ENCODE peak calls at places on chromosome 16, in five cellular contexts. One of them, this sample, is unnamed. For H3K9me3, the result is how much of the 10 kb centered on the place peaks cover.

GRCh38 chr16:1763521-1764511 is 7.5 kb downstream of the NME3 start:
- DNase-seq in fibroblast of lung: peak
- DNase-seq in breast epithelium: no peak
- DNase-seq in left ventricle myocardium inferior: no peak
- DNase-seq in lower lobe of right lung: no peak
- DNase-seq in this sample: no peak

GRCh38 chr16:5693426-5693825 is 595.8 kb upstream of the EEF2KMT start:
- DNase-seq in fibroblast of lung: no peak
- DNase-seq in left ventricle myocardium inferior: no peak
- DNase-seq in breast epithelium: no peak
- DNase-seq in lower lobe of right lung: no peak
- DNase-seq in this sample: no peak

GRCh38 chr16:50627419-50627818 is 53.7 kb downstream of the SNX20 start:
- DNase-seq in breast epithelium: no peak
- DNase-seq in fibroblast of lung: peak
- DNase-seq in lower lobe of right lung: no peak
- DNase-seq in left ventricle myocardium inferior: peak
- DNase-seq in this sample: no peak

GRCh38 chr16:64362193-64362592 is 759.7 kb downstream of the CDH11 start:
- DNase-seq in fibroblast of lung: no peak
- DNase-seq in breast epithelium: no peak
- DNase-seq in lower lobe of right lung: no peak
- DNase-seq in left ventricle myocardium inferior: no peak
- DNase-seq in this sample: no peak

GRCh38 chr16:17445421-17445820 is 25.3 kb downstream of the XYLT1 start:
- DNase-seq in breast epithelium: no peak
- DNase-seq in left ventricle myocardium inferior: no peak
- DNase-seq in fibroblast of lung: no peak
- DNase-seq in lower lobe of right lung: no peak
- DNase-seq in this sample: no peak

GRCh38 chr16:48123104-48123788 is 32.5 kb downstream of the ABCC12 start:
- DNase-seq in breast epithelium: no peak
- DNase-seq in left ventricle myocardium inferior: no peak
- DNase-seq in fibroblast of lung: peak
- DNase-seq in lower lobe of right lung: no peak
- DNase-seq in this sample: peak

GRCh38 chr16:3022208-3022696 is 1.5 kb downstream of the HCFC1R1 start:
- DNase-seq in breast epithelium: peak
- DNase-seq in fibroblast of lung: peak
- DNase-seq in left ventricle myocardium inferior: peak
- DNase-seq in lower lobe of right lung: peak
- DNase-seq in this sample: peak

GRCh38 chr16:11003141-11003540 is 58.8 kb downstream of the CLEC16A start:
- DNase-seq in left ventricle myocardium inferior: no peak
- DNase-seq in lower lobe of right lung: no peak
- DNase-seq in fibroblast of lung: no peak
- DNase-seq in breast epithelium: no peak
- DNase-seq in this sample: no peak

GRCh38 chr16:54285414-54286066 is 1.0 kb downstream of the IRX3 start:
- DNase-seq in breast epithelium: peak
- DNase-seq in lower lobe of right lung: no peak
- DNase-seq in fibroblast of lung: no peak
- DNase-seq in left ventricle myocardium inferior: peak
- DNase-seq in this sample: no peak

GRCh38 chr16:69406780-69407331 is 17.6 kb upstream of the CYB5B start:
- DNase-seq in breast epithelium: no peak
- DNase-seq in lower lobe of right lung: no peak
- DNase-seq in fibroblast of lung: no peak
- DNase-seq in left ventricle myocardium inferior: no peak
- DNase-seq in this sample: no peak

GRCh38 chr16:2819179-2819938 is 2.3 kb downstream of the PRSS21 start:
- DNase-seq in fibroblast of lung: no peak
- DNase-seq in breast epithelium: no peak
- DNase-seq in lower lobe of right lung: peak
- DNase-seq in left ventricle myocardium inferior: no peak
- DNase-seq in this sample: no peak

GRCh38 chr16:35748621-35749252 is 2289.3 kb downstream of the TP53TG3F start:
- DNase-seq in breast epithelium: no peak
- DNase-seq in lower lobe of right lung: no peak
- DNase-seq in left ventricle myocardium inferior: no peak
- DNase-seq in fibroblast of lung: no peak
- DNase-seq in this sample: no peak

GRCh38 chr16:35745821-35746248 is 2286.4 kb downstream of the TP53TG3F start:
- DNase-seq in left ventricle myocardium inferior: no peak
- DNase-seq in lower lobe of right lung: no peak
- DNase-seq in fibroblast of lung: no peak
- DNase-seq in breast epithelium: no peak
- DNase-seq in this sample: no peak

GRCh38 chr16:35747658-35748455 is 2288.4 kb downstream of the TP53TG3F start:
- DNase-seq in left ventricle myocardium inferior: no peak
- DNase-seq in breast epithelium: no peak
- DNase-seq in lower lobe of right lung: no peak
- DNase-seq in fibroblast of lung: no peak
- DNase-seq in this sample: no peak

GRCh38 chr16:35746281-35746962 is 2287.0 kb downstream of the TP53TG3F start:
- DNase-seq in fibroblast of lung: no peak
- DNase-seq in left ventricle myocardium inferior: no peak
- DNase-seq in lower lobe of right lung: no peak
- DNase-seq in breast epithelium: no peak
- DNase-seq in this sample: no peak

GRCh38 chr16:35746963-35747657 is 2287.7 kb downstream of the TP53TG3F start:
- DNase-seq in fibroblast of lung: no peak
- DNase-seq in left ventricle myocardium inferior: no peak
- DNase-seq in breast epithelium: no peak
- DNase-seq in lower lobe of right lung: no peak
- DNase-seq in this sample: no peak
- H3K9me3 ChIP-seq in fibroblast of lung: under half
- H3K9me3 ChIP-seq in left ventricle myocardium inferior: under half
- H3K9me3 ChIP-seq in breast epithelium: under half
- H3K9me3 ChIP-seq in lower lobe of right lung: under half
- H3K9me3 ChIP-seq in this sample: half or more

GRCh38 chr16:57667526-57668258 is 414 bp upstream of the ADGRG3 start:
- DNase-seq in left ventricle myocardium inferior: peak
- DNase-seq in fibroblast of lung: peak
- DNase-seq in lower lobe of right lung: peak
- DNase-seq in breast epithelium: no peak
- DNase-seq in this sample: no peak
- TF ChIP-seq CTCF in left ventricle myocardium inferior: peak
- TF ChIP-seq CTCF in fibroblast of lung: no peak
- TF ChIP-seq CTCF in lower lobe of right lung: peak
- TF ChIP-seq CTCF in breast epithelium: no peak
- TF ChIP-seq CTCF in this sample: no peak

DNA sequence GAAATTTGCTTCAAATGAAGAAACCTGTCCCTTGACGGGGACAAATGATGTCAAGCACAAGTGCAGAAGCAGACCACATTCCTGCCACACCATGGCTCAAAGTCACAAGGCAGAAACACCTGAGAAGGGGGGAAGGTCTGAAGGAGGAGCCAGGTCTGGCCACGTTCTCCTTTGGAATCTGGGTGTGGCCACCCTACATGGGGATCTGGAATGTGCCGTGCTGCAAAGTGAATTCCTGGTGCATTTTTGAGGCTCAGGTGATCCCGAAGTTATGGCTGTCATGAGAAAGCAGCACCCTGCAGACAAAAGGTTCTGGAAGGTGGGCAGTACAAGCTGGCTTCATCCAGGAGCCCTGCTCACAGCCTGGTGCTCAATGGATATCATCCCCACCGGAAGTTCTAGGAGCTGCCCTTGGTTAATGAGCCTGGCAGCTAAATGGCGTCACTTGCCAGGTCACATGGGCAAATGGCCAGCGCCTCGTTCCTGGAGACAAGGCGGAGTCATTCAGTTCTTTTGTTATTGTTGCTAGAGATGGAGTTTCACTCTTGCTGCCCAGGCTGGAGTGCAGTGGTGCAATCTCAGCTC is 20.1 kb upstream of the ADCY9 start:
- DNase-seq in left ventricle myocardium inferior: no peak
- DNase-seq in lower lobe of right lung: peak
- DNase-seq in breast epithelium: peak
- DNase-seq in fibroblast of lung: no peak
- DNase-seq in this sample: no peak
- H3K27ac ChIP-seq in left ventricle myocardium inferior: no peak
- H3K27ac ChIP-seq in lower lobe of right lung: peak
- H3K27ac ChIP-seq in breast epithelium: peak
- H3K27ac ChIP-seq in fibroblast of lung: no peak
- H3K27ac ChIP-seq in this sample: no peak

DNA sequence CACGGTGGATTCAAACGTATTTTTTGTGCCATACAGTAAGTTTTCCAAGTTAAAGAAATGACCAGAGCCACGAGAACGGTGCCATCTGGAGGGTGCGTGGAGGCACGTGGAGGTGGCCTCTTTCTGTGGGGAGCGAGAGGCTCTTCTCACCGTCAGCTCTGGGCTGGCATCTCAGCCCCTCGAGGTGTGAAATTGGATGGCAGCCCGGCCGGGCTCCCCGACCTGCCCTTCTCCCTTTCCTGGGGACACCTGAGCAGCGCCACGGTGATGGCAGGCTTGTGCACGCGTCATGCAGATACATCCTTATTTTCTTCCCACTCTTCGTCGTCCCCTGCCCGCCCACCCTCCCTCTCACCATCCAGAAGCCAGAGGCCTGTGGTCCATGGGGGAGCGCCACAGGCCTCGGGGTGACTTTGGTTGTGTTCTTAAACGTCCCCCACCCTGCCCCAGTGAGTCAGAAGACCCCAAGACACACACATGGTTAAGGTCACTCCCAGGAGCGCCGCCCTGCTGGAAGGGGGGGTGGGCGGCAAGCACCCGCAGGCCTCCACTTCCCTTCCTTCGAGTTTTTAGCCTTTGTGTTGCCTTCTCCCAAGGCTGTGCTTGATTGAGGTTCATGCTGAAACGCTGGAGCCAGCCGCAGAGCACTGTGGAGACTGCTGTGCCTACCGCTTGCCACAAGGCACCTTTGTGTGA is 109.4 kb downstream of the BANP start:
- DNase-seq in lower lobe of right lung: no peak
- DNase-seq in left ventricle myocardium inferior: no peak
- DNase-seq in breast epithelium: no peak
- DNase-seq in fibroblast of lung: no peak
- DNase-seq in this sample: no peak
- H3K9me3 ChIP-seq in lower lobe of right lung: under half
- H3K9me3 ChIP-seq in left ventricle myocardium inferior: under half
- H3K9me3 ChIP-seq in breast epithelium: under half
- H3K9me3 ChIP-seq in fibroblast of lung: under half
- H3K9me3 ChIP-seq in this sample: under half

DNA sequence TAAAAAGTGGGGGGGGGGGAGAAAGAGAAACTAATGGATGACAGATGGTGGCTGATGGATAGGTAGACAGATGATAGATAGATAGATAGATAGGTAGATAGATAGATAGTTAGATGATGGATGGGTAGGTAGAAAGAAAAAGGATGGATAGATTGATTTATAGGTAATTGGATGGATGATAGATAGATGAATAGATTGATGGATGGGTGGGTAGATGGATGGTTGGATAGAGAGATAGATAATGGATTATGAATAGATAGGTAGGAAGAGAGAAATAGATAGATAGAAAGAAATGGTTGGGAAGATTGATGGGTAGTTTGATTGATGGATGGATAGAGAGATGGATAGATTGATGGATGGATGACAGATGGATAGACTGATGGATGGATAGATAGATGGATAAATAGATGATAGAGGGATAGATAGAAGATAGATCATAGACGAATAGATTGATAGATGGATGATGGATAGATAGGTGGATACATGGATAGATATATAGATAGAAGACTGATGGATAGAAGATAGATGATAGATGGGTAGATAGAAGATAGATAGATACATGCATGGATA is 337.1 kb downstream of the C16orf95 start:
- DNase-seq in fibroblast of lung: no peak
- DNase-seq in breast epithelium: no peak
- DNase-seq in left ventricle myocardium inferior: no peak
- DNase-seq in lower lobe of right lung: no peak
- DNase-seq in this sample: no peak
- TF ChIP-seq CTCF in fibroblast of lung: no peak
- TF ChIP-seq CTCF in breast epithelium: no peak
- TF ChIP-seq CTCF in left ventricle myocardium inferior: no peak
- TF ChIP-seq CTCF in lower lobe of right lung: no peak
- TF ChIP-seq CTCF in this sample: no peak

DNA sequence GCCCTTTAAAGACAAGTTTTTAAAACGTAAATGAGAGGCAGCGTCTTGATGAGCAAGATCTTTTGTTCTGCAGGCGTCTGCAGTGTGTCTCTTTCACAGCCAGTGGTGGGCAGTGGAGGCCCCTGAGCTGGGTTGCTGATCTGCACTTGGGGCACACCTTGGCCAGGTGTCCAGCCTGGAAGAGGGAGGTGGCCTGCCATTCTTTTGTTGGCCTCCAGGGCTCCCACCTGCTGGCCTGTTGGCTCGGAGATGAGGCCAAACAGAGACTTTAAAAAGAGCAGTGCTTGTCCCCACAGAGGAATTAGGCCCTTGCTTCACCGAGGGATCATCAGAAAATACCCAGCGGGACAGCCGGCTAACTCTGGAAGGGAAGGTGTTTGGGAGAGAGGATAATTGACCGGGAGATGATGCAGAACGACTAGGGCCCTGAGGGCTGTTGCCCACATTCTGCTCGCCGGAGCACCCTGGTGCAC is 145.9 kb upstream of the PLCG2 start:
- DNase-seq in left ventricle myocardium inferior: no peak
- DNase-seq in lower lobe of right lung: no peak
- DNase-seq in fibroblast of lung: no peak
- DNase-seq in breast epithelium: no peak
- DNase-seq in this sample: no peak
- H3K27ac ChIP-seq in left ventricle myocardium inferior: no peak
- H3K27ac ChIP-seq in lower lobe of right lung: peak
- H3K27ac ChIP-seq in fibroblast of lung: no peak
- H3K27ac ChIP-seq in breast epithelium: peak
- H3K27ac ChIP-seq in this sample: no peak

DNA sequence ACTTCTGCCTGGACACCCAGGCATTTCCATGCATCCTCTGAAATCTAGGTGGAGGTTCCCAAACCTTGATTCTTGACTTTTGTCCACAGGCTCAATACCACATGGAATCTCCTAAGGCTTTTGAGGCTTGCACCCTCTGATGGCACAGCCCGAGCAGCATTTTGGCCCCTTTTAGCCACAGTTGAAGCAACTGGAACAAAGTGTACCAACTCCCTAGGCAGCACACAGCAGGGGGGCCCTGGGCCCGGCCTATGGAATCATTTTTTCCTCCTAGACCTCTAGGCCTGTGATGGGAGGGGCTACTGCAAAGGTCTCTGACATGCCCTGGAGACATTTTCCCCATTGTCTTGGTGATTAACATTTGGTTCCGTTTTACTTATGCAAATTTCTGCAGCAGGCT is 32.0 kb downstream of the ABCC1 start:
- DNase-seq in breast epithelium: no peak
- DNase-seq in lower lobe of right lung: no peak
- DNase-seq in fibroblast of lung: no peak
- DNase-seq in left ventricle myocardium inferior: no peak
- DNase-seq in this sample: no peak
- H3K9me3 ChIP-seq in breast epithelium: under half
- H3K9me3 ChIP-seq in lower lobe of right lung: under half
- H3K9me3 ChIP-seq in fibroblast of lung: under half
- H3K9me3 ChIP-seq in left ventricle myocardium inferior: under half
- H3K9me3 ChIP-seq in this sample: under half

This sample was measured in AG04450.